ENCODE peak calls at places on chromosomes 6 and 20, in eight cellular contexts. Y is AG20443; O is fibroblast of mammary gland; D is foreskin fibroblast; P is activated effector memory CD4-positive, alpha-beta T cell treated with Interleukin-2 at 50 U/mL for 16 hours; V is heart right ventricle; C is uterus; K is EL. F is an unnamed sample.

GRCh38 chr6:31053873-31054272 is 43.6 kb downstream of the MUC22 start:
- DNase-seq in Y (no peak), O (no peak), D (no peak), P (no peak), V (no peak), C (no peak), K (no peak), F (no peak)

GRCh38 chr6:3229566-3230274 is 2.3 kb upstream of the TUBB2B start:
- DNase-seq in Y (no peak), O (no peak), D (no peak), P (no peak), V (no peak), C (no peak), K (no peak), F (no peak)

GRCh38 chr6:11538049-11538798 is 675 bp downstream of the TMEM170B start:
- DNase-seq in Y (peak; percentile 48), O (no peak), D (no peak), P (no peak), V (peak; percentile 17), C (peak; percentile 31), K (peak; percentile 18), F (peak; percentile 30)

GRCh38 chr6:168916576-168917207 is 337.0 kb downstream of the THBS2 start:
- DNase-seq in Y (peak; percentile 76), O (peak; percentile 25), D (peak; percentile 21), P (no peak), V (no peak), C (no peak), K (no peak), F (no peak)

GRCh38 chr6:36126553-36127458 is 3.5 kb upstream of the MAPK13 start:
- DNase-seq in Y (no peak), O (peak; percentile 76), D (peak; percentile 71), P (no peak), V (no peak), C (no peak), K (peak; percentile 72), F (no peak)

GRCh38 chr6:18395177-18395850 is 8.2 kb downstream of the RNF144B start:
- DNase-seq in Y (no peak), O (no peak), D (no peak), P (no peak), V (no peak), C (no peak), K (no peak), F (no peak)

GRCh38 chr6:169664227-169664626 is 37.6 kb downstream of the WDR27 start:
- DNase-seq in Y (no peak), O (no peak), D (no peak), P (no peak), V (no peak), C (no peak), K (no peak), F (no peak)

GRCh38 chr6:44598679-44599078 is 211.2 kb downstream of the CDC5L start:
- DNase-seq in Y (no peak), O (no peak), D (no peak), P (no peak), V (no peak), C (no peak), K (no peak), F (no peak)

GRCh38 chr6:6604566-6604965 is 16.0 kb downstream of the LY86 start:
- DNase-seq in Y (no peak), O (no peak), D (no peak), P (no peak), V (no peak), C (no peak), K (no peak), F (no peak)

GRCh38 chr6:64520050-64520449 is 884.4 kb downstream of the PHF3 start:
- DNase-seq in Y (peak; percentile 78), O (peak; percentile 97), D (peak; percentile 81), P (no peak), V (no peak), C (no peak), K (peak; percentile 7), F (no peak)

GRCh38 chr6:26216886-26217713 is 129.9 kb downstream of the HFE start:
- DNase-seq in Y (peak; percentile 61), O (peak; percentile 79), D (peak; percentile 87), P (peak; percentile 64), V (peak; percentile 83), C (peak; percentile 90), K (no peak), F (peak; percentile 91)

GRCh38 chr20:8535403-8536003 is 403.4 kb downstream of the PLCB1 start:
- DNase-seq in Y (peak; percentile 22), O (peak; percentile 20), D (no peak), P (no peak), V (no peak), C (no peak), K (peak; percentile 31), F (no peak)

GRCh38 chr6:101351173-101351572 is 42.3 kb upstream of the GRIK2 start:
- DNase-seq in Y (no peak), O (no peak), D (no peak), P (no peak), V (no peak), C (no peak), K (no peak), F (no peak)

GRCh38 chr20:63895886-63896135 is 885 bp downstream of the DNAJC5 start:
- DNase-seq in Y (no peak), O (peak; percentile 31), D (no peak), P (no peak), V (no peak), C (no peak), K (peak; percentile 13), F (no peak)

GRCh38 chr20:51129201-51129671 is 106.3 kb upstream of the KCNG1 start:
- DNase-seq in Y (no peak), O (no peak), D (no peak), P (no peak), V (no peak), C (no peak), K (no peak), F (peak; percentile 77)

GRCh38 chr20:59149678-59150504 is 13.7 kb upstream of the ZNF831 start:
- DNase-seq in Y (no peak), O (no peak), D (no peak), P (peak; percentile 58), V (peak; percentile 72), C (peak; percentile 31), K (no peak), F (no peak)

GRCh38 chr6:30163090-30163917 is at the start of gene TRIM15:
- DNase-seq in Y (no peak), O (no peak), D (no peak), P (no peak), V (no peak), C (no peak), K (no peak), F (peak; percentile 95)

GRCh38 chr6:163983601-163984445 is 569.3 kb downstream of the QKI start:
- DNase-seq in Y (no peak), O (no peak), D (no peak), P (no peak), V (no peak), C (no peak), K (no peak), F (no peak)

GRCh38 chr20:4713401-4713800 is 8.3 kb upstream of the PRND start:
- DNase-seq in Y (peak; percentile 33), O (peak; percentile 57), D (no peak), P (no peak), V (no peak), C (no peak), K (no peak), F (no peak)

F was measured in left colon.